ENCODE peak calls at places on chromosomes 5 and 9, in five cellular contexts. W is IMR-90, Q is trophoblast cell, P is neuronal stem cell, C is H1. I is an unnamed sample.

GRCh38 chr5:60403343-60404006 is 296.5 kb downstream of the DEPDC1B start:
- DNase-seq in W (no peak), Q (peak; percentile 33), C (no peak), P (no peak), I (no peak)

GRCh38 chr5:158461240-158461854 is 602.4 kb upstream of the CLINT1 start:
- DNase-seq in P (no peak), Q (no peak), W (no peak), C (no peak), I (no peak)

GRCh38 chr5:101838329-101838964 is 457.6 kb downstream of the SLCO4C1 start:
- DNase-seq in Q (no peak), C (no peak), W (peak; percentile 1), P (no peak), I (peak; percentile 40)

GRCh38 chr5:147949711-147950573 is 43.6 kb upstream of the C5orf46 start:
- DNase-seq in Q (peak; percentile 84), C (no peak), W (peak; percentile 39), P (peak; percentile 18), I (peak; percentile 65)

GRCh38 chr5:168877132-168877895 is 298.1 kb upstream of the PANK3 start:
- DNase-seq in Q (no peak), W (no peak), C (no peak), P (no peak), I (no peak)

GRCh38 chr9:16028516-16028915 is 475.7 kb downstream of the CCDC171 start:
- DNase-seq in C (no peak), P (no peak), Q (peak; percentile 90), W (peak; percentile 44), I (peak; percentile 51)

GRCh38 chr5:15501057-15501791 is 1.2 kb downstream of the FBXL7 start:
- DNase-seq in W (peak; percentile 76), P (peak; percentile 57), C (peak; percentile 67), Q (peak; percentile 20), I (peak; percentile 91)

GRCh38 chr5:78896128-78896527 is 89.0 kb downstream of the ARSB start:
- DNase-seq in W (peak; percentile 90), C (no peak), Q (no peak), P (no peak), I (peak; percentile 43)

GRCh38 chr5:35709688-35710087 is 92.0 kb downstream of the SPEF2 start:
- DNase-seq in P (no peak), Q (no peak), C (no peak), W (no peak), I (no peak)

GRCh38 chr5:138947780-138948179 is 72.6 kb upstream of the LRRTM2 start:
- DNase-seq in P (no peak), Q (no peak), W (no peak), C (no peak), I (no peak)

GRCh38 chr5:388266-389196 is 54.4 kb upstream of the EXOC3 start:
- DNase-seq in C (no peak), Q (peak; percentile 17), W (no peak), P (no peak), I (no peak)

GRCh38 chr5:179297026-179297425 is 48.2 kb downstream of the ADAMTS2 start:
- DNase-seq in C (no peak), W (no peak), Q (no peak), P (no peak), I (no peak)

GRCh38 chr9:116497081-116497480 is 190.0 kb upstream of the TRIM32 start:
- DNase-seq in Q (no peak), C (no peak), W (no peak), P (no peak), I (no peak)

GRCh38 chr5:54317511-54318260 is 7.3 kb upstream of the ARL15 start:
- DNase-seq in W (peak; percentile 46), Q (peak; percentile 9), C (no peak), P (no peak), I (peak; percentile 19)

GRCh38 chr9:34331191-34331590 is 1.8 kb downstream of the NUDT2 start:
- DNase-seq in P (no peak), W (no peak), Q (peak; percentile 55), C (no peak), I (no peak)

GRCh38 chr9:12854218-12854617 is 79.4 kb downstream of the LURAP1L start:
- DNase-seq in P (no peak), Q (no peak), W (no peak), C (no peak), I (no peak)

GRCh38 chr9:89797970-89798369 is 193.2 kb downstream of the GADD45G start:
- DNase-seq in W (no peak), P (no peak), Q (no peak), C (no peak), I (no peak)

GRCh38 chr5:142605649-142606048 is 80.2 kb downstream of the FGF1 start:
- DNase-seq in W (peak; percentile 39), C (no peak), Q (no peak), P (no peak), I (peak; percentile 39)

GRCh38 chr5:125485003-125485641 is 738.7 kb upstream of the ZNF608 start:
- DNase-seq in C (no peak), W (peak; percentile 97), P (peak; percentile 32), Q (peak; percentile 11), I (peak; percentile 99)
- H4K8ac ChIP-seq in C (no peak overlapping the region), W (peak overlapping the region; percentile 30), P (no peak overlapping the region), Q (no peak overlapping the region), I (no peak overlapping the region)

GRCh38 chr9:37370282-37370681 is 52.2 kb upstream of the GRHPR start:
- DNase-seq in W (no peak), C (no peak), Q (no peak), P (no peak), I (no peak)
- H3K4me3 ChIP-seq in W (no peak overlapping the region), C (no peak overlapping the region), Q (no peak overlapping the region), P (no peak overlapping the region), I (no peak overlapping the region)

DNA sequence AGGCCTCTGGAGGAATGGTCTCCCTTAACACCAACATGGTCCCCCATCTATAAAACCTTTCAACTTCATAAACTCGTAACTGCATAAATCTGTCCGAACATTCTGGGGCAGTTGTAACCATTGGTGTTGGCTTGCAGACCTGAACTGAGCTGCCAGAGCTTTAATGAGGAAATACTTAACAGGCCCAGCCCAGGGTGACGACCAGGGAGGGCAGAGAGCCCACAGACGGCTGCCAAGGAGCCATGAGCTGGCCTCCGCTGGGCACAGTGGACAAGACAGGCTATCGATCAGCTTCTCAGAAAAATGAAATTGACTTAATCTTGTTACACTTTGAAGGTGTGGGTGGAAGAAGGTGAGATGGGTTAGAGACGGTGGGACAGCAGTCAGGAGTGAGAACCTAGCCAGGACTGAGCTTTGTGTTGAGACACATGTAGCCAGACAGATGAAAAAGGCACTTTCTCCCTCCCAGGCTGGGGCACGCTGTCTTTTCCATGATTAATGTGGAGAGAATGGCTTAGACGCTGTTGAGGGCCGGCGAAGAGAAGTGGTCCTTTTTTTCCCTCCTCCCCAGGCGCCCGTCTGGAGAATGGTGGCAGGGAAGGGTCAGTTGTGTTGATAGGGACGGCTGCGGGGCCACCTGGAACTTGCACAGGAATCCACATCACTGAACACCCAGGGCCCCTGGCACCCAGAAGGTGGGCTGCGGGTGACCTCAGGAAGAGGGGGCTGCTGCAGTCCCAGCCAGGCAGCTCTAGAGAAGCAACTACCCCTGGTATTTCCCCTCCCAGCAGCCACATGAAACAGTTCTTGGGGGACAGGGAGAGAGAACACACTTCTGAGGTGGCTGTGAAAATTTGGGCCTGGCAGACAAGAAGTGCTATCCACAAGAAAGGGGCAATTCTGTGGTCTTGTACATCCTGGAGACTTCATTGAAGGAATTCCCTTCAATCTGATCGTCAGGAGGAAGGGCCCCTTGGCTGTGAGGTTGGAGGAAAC is 27.3 kb upstream of the TCOF1 start:
- DNase-seq in Q (no peak), W (no peak), P (no peak), C (no peak), I (no peak)
- H4K91ac ChIP-seq in Q (no peak overlapping the region), W (no peak overlapping the region), P (no peak overlapping the region), C (no peak overlapping the region), I (no peak overlapping the region)

GRCh38 chr5:69491027-69491426 is 1.6 kb upstream of the OCLN start:
- DNase-seq in P (no peak), Q (no peak), C (no peak), W (no peak), I (no peak)

GRCh38 chr5:69484891-69485290 is 7.7 kb upstream of the OCLN start:
- DNase-seq in P (no peak), C (no peak), Q (peak; percentile 57), W (peak; percentile 29), I (peak; percentile 59)

GRCh38 chr5:69489246-69489645 is 3.3 kb upstream of the OCLN start:
- DNase-seq in Q (no peak), C (no peak), W (no peak), P (no peak), I (no peak)

GRCh38 chr5:69485471-69485870 is 7.1 kb upstream of the OCLN start:
- DNase-seq in C (no peak), W (no peak), Q (no peak), P (no peak), I (no peak)
- H4K8ac ChIP-seq in C (no peak overlapping the region), W (no peak overlapping the region), Q (no peak overlapping the region), P (no peak overlapping the region), I (no peak overlapping the region)

GRCh38 chr9:675697-676370 is 165.7 kb upstream of the DMRT1 start:
- DNase-seq in P (no peak), C (no peak), Q (no peak), W (no peak), I (no peak)

GRCh38 chr9:680106-680505 is 161.4 kb upstream of the DMRT1 start:
- DNase-seq in P (no peak), Q (no peak), C (no peak), W (no peak), I (no peak)

GRCh38 chr9:676780-677458 is 164.6 kb upstream of the DMRT1 start:
- DNase-seq in C (no peak), P (no peak), W (no peak), Q (no peak), I (no peak)

GRCh38 chr9:679462-679861 is 162.0 kb upstream of the DMRT1 start:
- DNase-seq in Q (no peak), P (no peak), C (no peak), W (no peak), I (no peak)

GRCh38 chr9:677461-678097 is 163.9 kb upstream of the DMRT1 start:
- DNase-seq in C (no peak), Q (no peak), W (no peak), P (no peak), I (no peak)
- H3K4me3 ChIP-seq in C (no peak overlapping the region), Q (no peak overlapping the region), W (peak overlapping the region; percentile 55), P (no peak overlapping the region), I (no peak overlapping the region)